ENCODE peak calls at places on chromosomes 7 and 10, in ten cellular contexts. J is HCT116, W is breast epithelium, U is stomach, E is K562, L is esophagus muscularis mucosa, Y is transverse colon, M is GM23338, H is SK-N-SH, B is HL-60. R is an unnamed sample. For H3K27me3, the result is how much of the 10 kb centered on the place peaks cover.

GRCh38 chr7:105320896-105321295 is 67.8 kb downstream of the SRPK2 start:
- DNase-seq in J (no peak), W (no peak), U (no peak), E (no peak), L (no peak), Y (no peak), M (no peak), H (no peak), B (no peak), R (no peak)

GRCh38 chr10:5889624-5890518 is at the start of the genes ANKRD16 and FBH1:
- DNase-seq in J (peak), W (peak), U (peak), E (peak), L (peak), Y (peak), M (peak), H (peak), B (peak), R (peak)

GRCh38 chr7:38574121-38574520 is 57.1 kb downstream of the AMPH start:
- DNase-seq in J (no peak), W (no peak), U (no peak), E (no peak), L (no peak), Y (no peak), M (no peak), H (no peak), B (no peak), R (no peak)

GRCh38 chr7:147207988-147208387 is 1091.4 kb downstream of the CNTNAP2 start:
- DNase-seq in J (no peak), W (no peak), U (no peak), E (no peak), L (no peak), Y (no peak), M (peak), H (no peak), B (no peak), R (no peak)

GRCh38 chr7:18345641-18346234 is 149.8 kb upstream of the HDAC9 start:
- DNase-seq in J (peak), W (no peak), U (peak), E (peak), L (no peak), Y (peak), M (peak), H (peak), B (no peak), R (no peak)

GRCh38 chr10:114397651-114398145 is 6.6 kb downstream of the AFAP1L2 start:
- DNase-seq in J (no peak), W (no peak), U (no peak), E (no peak), L (no peak), Y (no peak), M (no peak), H (no peak), B (no peak), R (no peak)

GRCh38 chr10:74008212-74008731 is 10.4 kb downstream of the VCL start:
- DNase-seq in J (no peak), W (no peak), U (no peak), E (no peak), L (no peak), Y (no peak), M (no peak), H (peak), B (no peak), R (no peak)

GRCh38 chr10:132006966-132007365 is 25.2 kb upstream of the BNIP3 start:
- DNase-seq in J (no peak), W (no peak), U (no peak), E (no peak), L (no peak), Y (no peak), M (peak), H (no peak), B (no peak), R (no peak)

GRCh38 chr10:125112697-125113494 is 47.5 kb downstream of the CTBP2 start:
- DNase-seq in J (no peak), W (no peak), U (peak), E (no peak), L (no peak), Y (no peak), M (no peak), H (no peak), B (no peak), R (no peak)

GRCh38 chr7:107972986-107973385 is 30.0 kb downstream of the LAMB1 start:
- DNase-seq in J (no peak), W (peak), U (no peak), E (no peak), L (no peak), Y (no peak), M (no peak), H (no peak), B (no peak), R (no peak)

GRCh38 chr7:102093599-102094001 is 193.1 kb upstream of the SH2B2 start:
- DNase-seq in J (no peak), W (no peak), U (no peak), E (no peak), L (no peak), Y (peak), M (no peak), H (no peak), B (no peak), R (no peak)

GRCh38 chr10:6667679-6668270 is 87.7 kb upstream of the PRKCQ start:
- DNase-seq in J (peak), W (no peak), U (no peak), E (peak), L (no peak), Y (peak), M (peak), H (peak), B (no peak), R (no peak)

GRCh38 chr10:43395571-43396060 is 13.4 kb downstream of the HNRNPF start:
- DNase-seq in J (no peak), W (no peak), U (no peak), E (peak), L (no peak), Y (no peak), M (peak), H (peak), B (peak), R (peak)

GRCh38 chr7:47383696-47384445 is 198.0 kb downstream of the TNS3 start:
- DNase-seq in J (no peak), W (no peak), U (peak), E (no peak), L (no peak), Y (peak), M (no peak), H (no peak), B (no peak), R (no peak)

GRCh38 chr10:125073996-125074395 is 86.4 kb downstream of the CTBP2 start:
- DNase-seq in J (no peak), W (no peak), U (no peak), E (no peak), L (no peak), Y (no peak), M (no peak), H (no peak), B (no peak), R (no peak)

GRCh38 chr7:77866791-77867190 is 68.2 kb downstream of the PHTF2 start:
- DNase-seq in J (no peak), W (no peak), U (no peak), E (no peak), L (no peak), Y (no peak), M (no peak), H (no peak), B (peak), R (no peak)

GRCh38 chr10:82397859-82398258 is 522.9 kb downstream of the NRG3 start:
- DNase-seq in J (no peak), W (no peak), U (no peak), E (no peak), L (no peak), Y (no peak), M (peak), H (no peak), B (no peak), R (no peak)

GRCh38 chr10:87659571-87660483 is at the start of gene PAPSS2:
- DNase-seq in J (no peak), W (peak), U (peak), E (no peak), L (no peak), Y (peak), M (peak), H (peak), B (no peak), R (peak)

GRCh38 chr7:102306916-102307677 is 20.4 kb downstream of the SH2B2 start:
- DNase-seq in J (no peak), W (peak), U (peak), E (no peak), L (no peak), Y (peak), M (peak), H (no peak), B (no peak), R (peak)

GRCh38 chr10:131703941-131704340 is 196.9 kb upstream of the PPP2R2D start:
- DNase-seq in J (no peak), W (no peak), U (no peak), E (no peak), L (no peak), Y (no peak), M (no peak), H (peak), B (no peak), R (peak)

GRCh38 chr10:116272497-116273221 is at the start of gene GFRA1:
- DNase-seq in J (no peak), W (no peak), U (no peak), E (no peak), L (no peak), Y (no peak), M (peak), H (peak), B (no peak), R (no peak)

GRCh38 chr7:139094030-139094429 is 15.5 kb downstream of the ZC3HAV1 start:
- DNase-seq in J (no peak), W (no peak), U (no peak), E (no peak), L (no peak), Y (no peak), M (no peak), H (no peak), B (no peak), R (no peak)

DNA sequence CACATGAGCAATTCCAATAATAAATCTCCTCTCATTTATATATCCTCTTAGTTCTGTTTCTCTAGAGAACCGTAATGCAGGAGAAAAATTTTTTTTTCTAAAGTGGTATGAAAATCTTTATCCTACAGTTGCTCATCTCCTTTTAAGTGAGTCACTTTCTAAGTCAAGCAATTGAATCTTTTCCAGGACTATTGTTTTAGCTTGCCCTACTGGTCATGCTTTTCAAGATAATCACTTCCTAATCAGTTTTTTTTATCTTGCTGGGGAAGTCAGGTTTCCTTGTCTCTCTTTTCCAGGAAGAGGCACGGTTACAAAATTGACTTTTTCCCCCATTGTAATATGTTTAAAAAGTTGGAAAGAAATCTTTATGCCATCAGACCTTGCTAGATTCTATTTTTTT is 44.0 kb downstream of the INPP5F start:
- DNase-seq in J (no peak), W (no peak), U (no peak), E (no peak), L (no peak), Y (no peak), M (no peak), H (no peak), B (no peak), R (no peak)
- TF ChIP-seq POLR2AphosphoS5 in J (no peak), W (no peak), U (peak), E (no peak), L (no peak), Y (no peak), M (no peak), H (no peak), B (no peak), R (no peak)

DNA sequence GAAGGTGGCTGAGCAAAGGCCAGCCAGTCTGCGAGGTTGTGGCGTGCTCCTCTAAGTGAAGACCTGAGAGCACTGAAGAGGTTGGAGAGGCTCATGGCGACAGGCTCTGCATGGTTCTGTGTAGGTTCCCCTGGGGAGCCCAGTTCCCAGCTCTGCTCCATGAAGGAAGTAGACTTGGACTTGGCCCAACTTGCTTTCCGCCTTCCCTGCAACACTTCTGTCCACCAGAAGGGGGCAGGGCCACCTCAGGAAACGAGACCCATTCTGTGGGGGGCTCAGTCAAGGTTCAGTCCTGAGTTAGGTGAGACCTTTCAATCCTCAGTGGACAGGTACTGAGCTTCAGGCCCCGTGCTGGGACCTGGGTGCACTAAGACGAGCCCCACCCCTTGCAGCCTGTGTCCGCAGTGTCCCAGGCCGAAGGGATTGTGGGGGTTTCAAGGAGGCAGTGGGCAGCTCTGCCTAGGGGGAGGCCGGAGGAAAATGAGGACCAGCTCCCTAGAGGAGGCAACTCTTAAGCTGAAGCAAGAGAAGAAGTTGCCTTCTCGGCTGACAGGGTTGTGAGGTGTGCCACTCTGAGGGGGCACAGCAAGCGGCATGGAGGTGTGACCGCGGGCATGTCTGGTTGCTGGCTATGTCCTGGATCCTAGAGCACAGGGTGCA is 15.0 kb upstream of the PCBD1 start:
- DNase-seq in J (no peak), W (peak), U (peak), E (peak), L (no peak), Y (peak), M (peak), H (peak), B (no peak), R (peak)
- H3K27me3 ChIP-seq in J (under half), W (under half), U (under half), E (under half), L (under half), Y (under half), M (under half), H (under half), B (under half), R (under half)

GRCh38 chr7:157088136-157088535 is 50.6 kb upstream of the UBE3C start:
- DNase-seq in J (no peak), W (no peak), U (no peak), E (no peak), L (no peak), Y (no peak), M (no peak), H (no peak), B (no peak), R (peak)
- TF ChIP-seq POLR2AphosphoS5 in J (no peak), W (no peak), U (no peak), E (no peak), L (no peak), Y (no peak), M (no peak), H (no peak), B (no peak), R (no peak)

GRCh38 chr10:97974108-97974507 is 56.3 kb downstream of the CRTAC1 start:
- DNase-seq in J (no peak), W (no peak), U (no peak), E (no peak), L (no peak), Y (no peak), M (peak), H (no peak), B (no peak), R (no peak)
- H3K27me3 ChIP-seq in J (half or more), W (under half), U (half or more), E (under half), L (under half), Y (half or more), M (under half), H (under half), B (under half), R (under half)

DNA sequence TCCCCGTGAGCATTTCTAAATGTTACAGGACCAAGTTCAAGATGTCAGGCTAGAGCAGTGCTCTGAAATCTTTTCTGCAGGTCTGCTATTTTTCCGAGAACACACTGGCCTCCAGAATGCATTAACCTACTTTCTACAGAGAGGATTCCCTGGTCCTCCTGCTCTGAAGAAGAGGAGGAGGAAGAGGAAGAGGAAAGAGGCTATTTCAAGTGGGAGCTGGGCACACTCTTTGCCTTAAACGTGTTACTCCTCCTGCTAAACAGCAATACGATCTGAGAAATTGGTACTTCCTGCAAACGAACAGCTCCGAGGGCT is 157.4 kb downstream of the FRMD4A start:
- DNase-seq in J (no peak), W (no peak), U (no peak), E (no peak), L (no peak), Y (no peak), M (no peak), H (no peak), B (no peak), R (no peak)
- TF ChIP-seq POLR2AphosphoS5 in J (no peak), W (no peak), U (no peak), E (no peak), L (no peak), Y (no peak), M (no peak), H (no peak), B (no peak), R (no peak)